ENCODE peak calls at places on chromosome 18, in ten cellular contexts. X is stomach; C is neural progenitor cell; P is brain microvascular endothelial cell; H is lower leg skin; E is epithelial cell of proximal tubule; A is psoas muscle; Q is CD8-positive, alpha-beta T cell; T is IMR-90; G is GM06990. R is an unnamed sample.

GRCh38 chr18:48228841-48229240 is 180.3 kb downstream of the ZBTB7C start:
- DNase-seq in H (no peak), Q (no peak), C (peak), T (no peak), G (no peak), P (no peak), X (no peak), E (no peak), A (no peak), R (no peak)

GRCh38 chr18:76405761-76406356 is 89.2 kb downstream of the ZNF516 start:
- DNase-seq in A (peak), P (peak), X (peak), G (peak), C (peak), Q (peak), E (no peak), T (peak), H (peak), R (peak)

GRCh38 chr18:63823516-63824219 is 48.5 kb downstream of the SERPINB7 start:
- DNase-seq in C (peak), X (peak), G (no peak), Q (no peak), H (no peak), P (peak), T (peak), A (peak), E (no peak), R (peak)

GRCh38 chr18:22052405-22053105 is 116.8 kb upstream of the GATA6 start:
- DNase-seq in T (no peak), G (no peak), P (no peak), A (no peak), C (peak), E (no peak), H (no peak), X (no peak), Q (no peak), R (no peak)

GRCh38 chr18:23270999-23271680 is 135.9 kb downstream of the CABLES1 start:
- DNase-seq in P (no peak), H (no peak), A (no peak), T (peak), X (no peak), Q (no peak), G (no peak), E (no peak), C (no peak), R (peak)

GRCh38 chr18:8780227-8780626 is 74.9 kb downstream of the MTCL1 start:
- DNase-seq in T (no peak), H (no peak), A (no peak), C (no peak), P (no peak), G (no peak), Q (no peak), E (no peak), X (peak), R (no peak)

GRCh38 chr18:48007955-48008701 is 77.7 kb upstream of the SMAD2 start:
- DNase-seq in Q (peak), C (peak), H (peak), P (no peak), E (no peak), G (peak), X (peak), A (peak), T (no peak), R (no peak)

GRCh38 chr18:48728204-48728833 is 189.5 kb downstream of the CTIF start:
- DNase-seq in P (peak), C (no peak), X (no peak), Q (no peak), E (no peak), T (peak), G (no peak), H (peak), A (peak), R (peak)

GRCh38 chr18:68800075-68800474 is 2.2 kb downstream of the CCDC102B start:
- DNase-seq in A (no peak), X (no peak), G (no peak), H (no peak), E (no peak), C (peak), P (no peak), Q (no peak), T (no peak), R (no peak)

GRCh38 chr18:68803371-68803770 is 5.5 kb downstream of the CCDC102B start:
- DNase-seq in C (peak), Q (no peak), H (peak), E (peak), P (peak), T (peak), X (peak), A (peak), G (no peak), R (peak)

GRCh38 chr18:68796936-68797690 is 767 bp upstream of the CCDC102B start:
- DNase-seq in G (no peak), A (no peak), T (peak), X (no peak), E (no peak), H (no peak), C (no peak), Q (no peak), P (peak), R (peak)

GRCh38 chr18:68797901-68798300 is at the start of gene CCDC102B:
- DNase-seq in X (no peak), H (no peak), A (no peak), C (no peak), G (no peak), E (no peak), P (peak), T (peak), Q (no peak), R (peak)
- H3K4me3 ChIP-seq in X (peak), H (no peak), A (no peak), C (no peak), G (no peak), E (no peak), P (peak), T (no peak), Q (no peak), R (peak)

GRCh38 chr18:78430171-78430857 is 549.3 kb upstream of the SALL3 start:
- DNase-seq in E (no peak), H (no peak), X (no peak), Q (no peak), A (no peak), G (no peak), T (no peak), C (no peak), P (no peak), R (no peak)
- TF ChIP-seq CTCF in E (no peak), H (no peak), X (no peak), Q (no peak), A (no peak), G (no peak), T (no peak), C (no peak), P (no peak), R (no peak)

GRCh38 chr18:72993245-72993644 is 125.5 kb upstream of the NETO1 start:
- DNase-seq in P (no peak), C (no peak), A (no peak), E (no peak), Q (no peak), H (no peak), T (no peak), G (no peak), X (no peak), R (no peak)
- H3K4me3 ChIP-seq in P (no peak), C (no peak), A (no peak), E (no peak), Q (no peak), H (no peak), T (no peak), G (no peak), X (no peak), R (no peak)

GRCh38 chr18:5546660-5547059 is 2.9 kb upstream of the EPB41L3 start:
- DNase-seq in X (no peak), C (peak), P (peak), A (peak), H (no peak), G (no peak), E (peak), T (peak), Q (no peak), R (no peak)
- TF ChIP-seq CTCF in X (no peak), C (peak), P (peak), A (no peak), H (no peak), G (peak), E (peak), T (peak), Q (no peak), R (peak)

GRCh38 chr18:62506495-62507143 is 16.2 kb upstream of the ZCCHC2 start:
- DNase-seq in X (no peak), T (no peak), C (no peak), H (no peak), P (no peak), G (no peak), Q (no peak), E (no peak), A (no peak), R (no peak)
- H3K4me3 ChIP-seq in X (peak), T (peak), C (no peak), H (no peak), P (no peak), G (no peak), Q (peak), E (peak), A (peak), R (no peak)

DNA sequence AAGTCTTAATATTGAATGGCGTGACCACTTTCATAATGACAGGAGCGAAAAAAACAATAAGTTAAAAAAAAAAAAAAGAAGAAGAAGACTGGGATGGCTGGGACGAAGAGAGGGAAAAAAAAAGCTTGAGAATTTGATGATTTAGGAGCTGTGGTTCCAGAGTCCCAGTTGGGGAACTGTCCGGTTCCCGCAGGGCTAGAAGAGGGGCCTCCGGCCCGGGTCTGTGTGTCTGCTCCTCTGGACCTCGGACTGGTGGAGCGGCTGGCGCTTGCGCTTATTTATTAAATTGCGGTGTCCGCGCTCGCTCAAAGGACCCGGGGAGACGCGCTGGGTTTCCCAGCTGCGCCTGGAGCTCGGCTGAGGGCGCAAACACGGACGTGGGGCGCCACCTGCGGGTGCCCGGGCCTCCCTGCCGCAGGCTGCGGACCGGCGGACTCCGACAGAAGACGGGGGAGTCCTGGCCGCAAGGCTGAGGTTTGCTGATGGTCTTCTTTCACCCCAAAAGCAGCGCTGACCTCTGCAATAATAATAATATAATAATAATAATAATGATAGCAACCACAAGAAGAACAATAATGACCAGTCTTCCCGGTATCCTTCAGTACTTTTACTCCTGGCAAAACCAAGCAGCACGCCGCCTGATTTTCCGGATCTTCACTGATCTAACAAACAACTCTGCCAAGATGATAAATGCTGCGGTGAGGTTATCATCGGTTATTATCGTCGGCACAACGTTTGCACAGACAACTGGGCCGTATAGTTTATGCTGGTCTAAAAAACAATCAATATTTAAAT is at the start of gene CBLN2:
- DNase-seq in C (peak), T (peak), X (no peak), A (no peak), E (no peak), H (no peak), G (peak), Q (no peak), P (peak), R (peak)
- TF ChIP-seq CTCF in C (peak), T (peak), X (no peak), A (no peak), E (peak), H (no peak), G (peak), Q (no peak), P (peak), R (peak)

GRCh38 chr18:66110607-66111006 is 359.8 kb downstream of the CDH7 start:
- DNase-seq in A (no peak), E (no peak), H (no peak), P (no peak), C (no peak), T (no peak), G (no peak), X (no peak), Q (no peak), R (no peak)
- H3K4me3 ChIP-seq in A (no peak), E (no peak), H (no peak), P (no peak), C (no peak), T (no peak), G (no peak), X (no peak), Q (no peak), R (no peak)

GRCh38 chr18:24271381-24272331 is 126.0 kb downstream of the OSBPL1A start:
- DNase-seq in A (peak), Q (no peak), P (peak), E (no peak), T (peak), H (peak), G (peak), C (peak), X (peak), R (peak)
- TF ChIP-seq CTCF in A (peak), Q (no peak), P (peak), E (peak), T (peak), H (no peak), G (peak), C (peak), X (no peak), R (peak)

GRCh38 chr18:45321520-45321919 is 293.8 kb upstream of the SLC14A2 start:
- DNase-seq in E (no peak), P (no peak), T (no peak), G (no peak), C (no peak), X (no peak), Q (no peak), H (no peak), A (peak), R (no peak)
- H3K4me3 ChIP-seq in E (no peak), P (no peak), T (no peak), G (no peak), C (no peak), X (no peak), Q (no peak), H (no peak), A (no peak), R (no peak)

GRCh38 chr18:54192415-54192814 is 32.1 kb downstream of the MBD2 start:
- DNase-seq in E (no peak), A (no peak), Q (no peak), C (no peak), H (no peak), G (no peak), P (no peak), X (no peak), T (no peak), R (no peak)

GRCh38 chr18:54183390-54183789 is 41.1 kb downstream of the MBD2 start:
- DNase-seq in P (no peak), X (no peak), T (no peak), A (no peak), C (no peak), G (no peak), E (no peak), H (no peak), Q (no peak), R (no peak)

GRCh38 chr18:54191352-54191751 is 33.1 kb downstream of the MBD2 start:
- DNase-seq in P (no peak), T (no peak), C (no peak), A (no peak), H (no peak), X (no peak), G (no peak), E (no peak), Q (no peak), R (no peak)

GRCh38 chr18:54184836-54185235 is 39.6 kb downstream of the MBD2 start:
- DNase-seq in Q (no peak), A (no peak), P (no peak), T (no peak), C (no peak), G (no peak), X (no peak), H (no peak), E (no peak), R (no peak)

GRCh38 chr18:54187372-54187771 is 37.1 kb downstream of the MBD2 start:
- DNase-seq in G (no peak), E (no peak), P (no peak), H (no peak), Q (no peak), C (no peak), A (no peak), T (no peak), X (no peak), R (no peak)
- TF ChIP-seq CTCF in G (no peak), E (no peak), P (no peak), H (no peak), Q (no peak), C (no peak), A (no peak), T (no peak), X (no peak), R (no peak)

R was measured in foreskin fibroblast.